ENCODE peak calls at places on chromosome 20, in ten cellular contexts. W is H4; O is NCI-H2081 treated with DMSO at 0.1 percent for 48 hours; B is hepatocyte; F is fibroblast of lung; Q is CD4-positive, alpha-beta T cell; U is cardiac muscle cell; Z is cardiac fibroblast; E is skeletal muscle cell; L is uterus. K is an unnamed sample.
A peak's percentile ranks its signal among the peaks of the same experiment; 100 is the strongest.

GRCh38 chr20:19223640-19224039 is 11.2 kb downstream of the SLC24A3 start:
- DNase-seq in O (no peak), Q (no peak), E (no peak), W (no peak), Z (no peak), L (no peak), B (no peak), U (no peak), F (no peak), K (no peak)

GRCh38 chr20:41135187-41135887 is 2.0 kb upstream of the PLCG1 start:
- DNase-seq in Z (peak; percentile 38), Q (peak; percentile 69), U (peak; percentile 70), E (no peak), W (peak; percentile 23), O (no peak), F (no peak), B (peak; percentile 72), L (no peak), K (no peak)

GRCh38 chr20:47358052-47358671 is 1.7 kb upstream of the ZMYND8 start:
- DNase-seq in U (no peak), E (no peak), L (no peak), O (no peak), F (no peak), Q (no peak), Z (no peak), W (no peak), B (no peak), K (no peak)

GRCh38 chr20:32040142-32040953 is 11.7 kb upstream of the HCK start:
- DNase-seq in E (no peak), B (no peak), O (no peak), Z (no peak), L (no peak), W (no peak), U (peak; percentile 60), F (no peak), Q (no peak), K (no peak)

GRCh38 chr20:56443654-56444540 is 24.5 kb upstream of the RTF2 start:
- DNase-seq in O (no peak), F (peak; percentile 79), U (no peak), Q (no peak), E (peak; percentile 22), W (no peak), B (no peak), L (no peak), Z (peak; percentile 77), K (peak; percentile 48)

GRCh38 chr20:63253438-63254236 is 626 bp downstream of the NKAIN4 start:
- DNase-seq in W (no peak), F (no peak), L (no peak), O (no peak), Q (no peak), E (no peak), B (peak; percentile 55), U (peak; percentile 10), Z (no peak), K (no peak)

GRCh38 chr20:56949318-56949717 is 317.1 kb downstream of the BMP7 start:
- DNase-seq in B (no peak), F (no peak), Z (no peak), L (no peak), U (no peak), W (peak; percentile 11), Q (no peak), E (no peak), O (no peak), K (no peak)

GRCh38 chr20:47187450-47188195 is 168.9 kb downstream of the ZMYND8 start:
- DNase-seq in Q (no peak), F (no peak), L (no peak), W (no peak), B (no peak), E (no peak), O (no peak), Z (no peak), U (no peak), K (no peak)

GRCh38 chr20:56437196-56437960 is 25.3 kb downstream of the CASS4 start:
- DNase-seq in U (no peak), W (no peak), L (no peak), Q (no peak), E (no peak), F (no peak), Z (no peak), B (no peak), O (no peak), K (no peak)

GRCh38 chr20:48932375-48932941 is 10.9 kb downstream of the ARFGEF2 start:
- DNase-seq in L (no peak), E (no peak), Q (no peak), W (no peak), B (peak; percentile 25), F (no peak), U (no peak), Z (no peak), O (no peak), K (peak; percentile 64)

GRCh38 chr20:22944062-22944461 is 91.0 kb upstream of the SSTR4 start:
- DNase-seq in E (no peak), F (no peak), L (no peak), U (no peak), Q (no peak), W (no peak), O (no peak), B (no peak), Z (peak; percentile 23), K (no peak)

GRCh38 chr20:48618052-48618451 is 209.7 kb downstream of the PREX1 start:
- DNase-seq in L (no peak), W (no peak), F (no peak), E (no peak), Q (no peak), Z (no peak), U (no peak), B (no peak), O (no peak), K (no peak)

GRCh38 chr20:13008761-13009681 is at the start of gene SPTLC3:
- DNase-seq in Z (peak; percentile 68), L (peak; percentile 21), F (peak; percentile 66), O (no peak), E (peak; percentile 38), U (peak; percentile 49), W (peak; percentile 68), B (peak; percentile 77), Q (no peak), K (no peak)

GRCh38 chr20:48632825-48633619 is 194.8 kb downstream of the PREX1 start:
- DNase-seq in B (no peak), O (no peak), U (no peak), F (no peak), Z (no peak), W (no peak), L (no peak), E (no peak), Q (no peak), K (no peak)

K was measured in hepatic stellate cell.